ENCODE peak calls at places on chromosomes 3 and 15, in four cellular contexts. Z is GM23248, R is NT2/D1, L is H9. V is an unnamed sample.

GRCh38 chr15:78220713-78221112 is 13.7 kb downstream of the ACSBG1 start:
- DNase-seq in Z (no peak), R (no peak), L (no peak), V (no peak)

GRCh38 chr3:45950686-45951600 is 7.7 kb downstream of the CXCR6 start:
- DNase-seq in Z (no peak), R (no peak), L (no peak), V (no peak)

GRCh38 chr15:71201471-71201870 is 86.2 kb downstream of the THSD4 start:
- DNase-seq in Z (no peak), R (peak; percentile 13), L (no peak), V (no peak)

GRCh38 chr3:150547045-150547753 is 612 bp downstream of the EIF2A start:
- DNase-seq in Z (peak; percentile 61), R (no peak), L (no peak), V (peak; percentile 32)

GRCh38 chr15:95132774-95133173 is 901.4 kb downstream of the MCTP2 start:
- DNase-seq in Z (peak; percentile 85), R (no peak), L (no peak), V (peak; percentile 62)

GRCh38 chr3:52817221-52817620 is 13.3 kb downstream of the ITIH4 start:
- DNase-seq in Z (no peak), R (no peak), L (no peak), V (no peak)

GRCh38 chr3:31232049-31233040 is 300.4 kb upstream of the STT3B start:
- DNase-seq in Z (peak; percentile 34), R (no peak), L (no peak), V (no peak)

GRCh38 chr3:45387636-45388348 is 584 bp upstream of the LARS2 start:
- DNase-seq in Z (no peak), R (no peak), L (no peak), V (no peak)

GRCh38 chr15:58136731-58137130 is 1.4 kb upstream of the AQP9 start:
- DNase-seq in Z (peak; percentile 70), R (no peak), L (no peak), V (no peak)

GRCh38 chr15:78368115-78368514 is 28.0 kb downstream of the CRABP1 start:
- DNase-seq in Z (no peak), R (no peak), L (no peak), V (no peak)

GRCh38 chr15:88401972-88402656 is 65.1 kb downstream of the MRPL46 start:
- DNase-seq in Z (peak; percentile 48), R (no peak), L (no peak), V (no peak)

GRCh38 chr3:110069641-110070538 is 732.5 kb upstream of the DPPA4 start:
- DNase-seq in Z (peak; percentile 32), R (no peak), L (no peak), V (peak; percentile 84)

GRCh38 chr3:11283126-11283478 is 10.9 kb downstream of the ATG7 start:
- DNase-seq in Z (no peak), R (no peak), L (no peak), V (no peak)

GRCh38 chr15:33091983-33092688 is 102.4 kb downstream of the FMN1 start:
- DNase-seq in Z (no peak), R (no peak), L (no peak), V (no peak)

GRCh38 chr15:31062965-31063355 is 38.6 kb downstream of the TRPM1 start:
- DNase-seq in Z (peak; percentile 27), R (no peak), L (no peak), V (no peak)

GRCh38 chr15:62726461-62726860 is 316.1 kb upstream of the TPM1 start:
- DNase-seq in Z (no peak), R (no peak), L (no peak), V (no peak)

GRCh38 chr3:166902374-166902773 is 477.7 kb downstream of the ZBBX start:
- DNase-seq in Z (no peak), R (no peak), L (no peak), V (no peak)

GRCh38 chr15:83848315-83849050 is 194.6 kb downstream of the ADAMTSL3 start:
- DNase-seq in Z (peak; percentile 95), R (no peak), L (no peak), V (peak; percentile 82)

GRCh38 chr3:124995460-124995994 is 60.3 kb downstream of the HEG1 start:
- DNase-seq in Z (peak; percentile 49), R (peak; percentile 57), L (peak; percentile 71), V (peak; percentile 66)

GRCh38 chr3:29488922-29489321 is 208.1 kb downstream of the RBMS3 start:
- DNase-seq in Z (no peak), R (no peak), L (no peak), V (no peak)

GRCh38 chr3:129058441-129059194 is 2.0 kb upstream of the GP9 start:
- DNase-seq in Z (no peak), R (no peak), L (no peak), V (peak; percentile 24)

GRCh38 chr3:190024912-190025311 is 95.8 kb downstream of the P3H2 start:
- DNase-seq in Z (peak; percentile 63), R (no peak), L (no peak), V (peak; percentile 64)

GRCh38 chr3:164040991-164041390 is 1037.3 kb downstream of the SI start:
- DNase-seq in Z (no peak), R (no peak), L (no peak), V (no peak)

GRCh38 chr3:69896095-69896494 is 103.4 kb upstream of the SAMMSON start:
- DNase-seq in Z (no peak), R (no peak), L (no peak), V (no peak)

GRCh38 chr15:84734794-84735479 is 13.5 kb upstream of the ZNF592 start:
- DNase-seq in Z (no peak), R (peak; percentile 92), L (peak; percentile 93), V (peak; percentile 51)

GRCh38 chr15:57216288-57216687 is 160.0 kb upstream of the CGNL1 start:
- DNase-seq in Z (peak; percentile 88), R (no peak), L (no peak), V (peak; percentile 87)

GRCh38 chr15:74409225-74409624 is 24.5 kb downstream of the SEMA7A start:
- DNase-seq in Z (no peak), R (no peak), L (no peak), V (no peak)

GRCh38 chr3:40290396-40290795 is 19.1 kb upstream of the EIF1B start:
- DNase-seq in Z (no peak), R (no peak), L (peak; percentile 51), V (no peak)

GRCh38 chr3:77672016-77672415 is 632.1 kb downstream of the ROBO2 start:
- DNase-seq in Z (no peak), R (no peak), L (no peak), V (no peak)

GRCh38 chr3:65873028-65873427 is 165.7 kb downstream of the MAGI1 start:
- DNase-seq in Z (no peak), R (no peak), L (no peak), V (no peak)

GRCh38 chr3:42166662-42167300 is 75.6 kb downstream of the TRAK1 start:
- DNase-seq in Z (no peak), R (no peak), L (no peak), V (no peak)

GRCh38 chr3:151568095-151568685 is 107.3 kb upstream of the IGSF10 start:
- DNase-seq in Z (peak; percentile 43), R (no peak), L (no peak), V (no peak)

GRCh38 chr15:62445244-62445643 is 280.2 kb upstream of the C2CD4B start:
- DNase-seq in Z (peak; percentile 78), R (no peak), L (no peak), V (peak; percentile 56)

GRCh38 chr15:92463826-92464225 is 70.1 kb downstream of the ST8SIA2 start:
- DNase-seq in Z (peak; percentile 44), R (no peak), L (no peak), V (no peak)

DNA sequence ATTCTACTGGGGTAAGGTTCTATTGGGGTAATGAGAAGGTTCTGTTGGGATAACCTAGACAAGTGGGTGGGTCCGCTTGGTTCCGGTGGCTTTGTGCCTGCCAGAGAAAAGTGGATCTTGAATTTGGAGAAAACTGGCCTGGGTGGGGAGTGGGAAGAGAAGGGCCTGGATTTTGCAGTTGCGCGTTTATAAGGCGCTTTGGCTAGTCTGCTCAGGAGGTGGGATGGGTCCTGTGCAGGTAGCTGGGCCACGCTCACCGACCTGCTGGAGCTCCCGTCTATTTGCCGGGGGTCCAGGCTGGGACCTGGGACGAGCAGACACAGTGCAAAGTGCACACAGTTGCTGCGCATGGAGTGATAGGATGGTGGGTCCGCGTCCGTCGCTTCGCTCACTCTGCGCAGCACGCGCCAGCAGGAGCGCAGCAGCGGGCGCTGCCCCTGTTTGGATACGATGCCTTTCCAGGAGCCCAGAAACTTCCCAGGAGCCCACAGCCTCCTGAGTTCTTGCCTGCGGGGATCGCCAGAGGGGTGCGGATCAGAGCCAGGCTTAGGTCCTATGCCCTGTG is 1.3 kb upstream of the AP3B2 start:
- DNase-seq in Z (no peak), R (no peak), L (no peak), V (no peak)
- H3K9ac ChIP-seq in Z (no peak overlapping the region), R (no peak overlapping the region), L (no peak overlapping the region), V (no peak overlapping the region)

DNA sequence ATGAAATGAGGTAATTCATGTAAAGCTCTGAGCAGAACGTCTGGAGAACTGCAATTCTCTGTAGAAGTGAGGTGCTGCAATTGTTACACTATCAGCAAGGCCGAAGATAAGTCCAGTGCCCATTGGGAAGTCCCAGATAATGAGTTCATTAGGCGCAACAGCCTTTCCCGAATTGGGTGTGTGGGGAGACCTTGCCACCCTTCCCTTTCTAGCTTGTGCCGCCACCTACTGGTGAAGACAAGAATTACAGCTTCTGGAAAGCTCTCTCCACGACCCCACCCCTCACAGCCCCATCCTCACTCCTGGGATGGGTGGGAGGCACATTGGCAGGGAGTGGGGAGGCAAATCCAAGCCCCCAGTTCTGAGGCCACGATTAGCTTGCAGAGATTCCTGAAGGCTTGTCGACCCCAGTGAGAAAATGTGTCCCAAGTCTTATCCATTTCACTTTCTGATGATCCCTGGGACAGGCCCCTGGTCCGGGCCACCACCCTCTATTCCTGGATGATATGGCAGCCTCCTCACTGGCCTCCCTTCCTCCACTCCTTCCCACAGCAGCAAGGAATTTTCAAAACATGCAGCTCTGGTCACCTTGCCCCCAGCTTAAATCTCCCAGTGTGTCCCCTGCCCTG is 36.4 kb downstream of the FAM3D start:
- DNase-seq in Z (peak; percentile 67), R (peak; percentile 59), L (peak; percentile 78), V (peak; percentile 65)
- H3K9ac ChIP-seq in Z (no peak overlapping the region), R (no peak overlapping the region), L (no peak overlapping the region), V (peak overlapping the region; percentile 79)

GRCh38 chr15:25789616-25790002 is 73.5 kb downstream of the ATP10A start:
- DNase-seq in Z (peak; percentile 67), R (no peak), L (no peak), V (no peak)
- H3K9ac ChIP-seq in Z (peak overlapping the region; percentile 85), R (no peak overlapping the region), L (no peak overlapping the region), V (peak overlapping the region; percentile 83)

GRCh38 chr3:194775731-194776130 is 90.0 kb downstream of the FAM43A start:
- DNase-seq in Z (peak; percentile 13), R (no peak), L (no peak), V (no peak)

GRCh38 chr3:194773216-194773615 is 87.5 kb downstream of the FAM43A start:
- DNase-seq in Z (peak; percentile 84), R (no peak), L (no peak), V (peak; percentile 18)

GRCh38 chr3:194773666-194774455 is 88.2 kb downstream of the FAM43A start:
- DNase-seq in Z (peak; percentile 72), R (no peak), L (no peak), V (no peak)

GRCh38 chr3:194777729-194778128 is 92.0 kb downstream of the FAM43A start:
- DNase-seq in Z (no peak), R (peak; percentile 40), L (no peak), V (no peak)

GRCh38 chr3:194775266-194775665 is 89.6 kb downstream of the FAM43A start:
- DNase-seq in Z (no peak), R (no peak), L (no peak), V (no peak)
- H3K9ac ChIP-seq in Z (no peak overlapping the region), R (no peak overlapping the region), L (no peak overlapping the region), V (no peak overlapping the region)

GRCh38 chr3:171427771-171428320 is 32.4 kb downstream of the TNIK start:
- DNase-seq in Z (no peak), R (no peak), L (no peak), V (no peak)
- H3K9ac ChIP-seq in Z (no peak overlapping the region), R (no peak overlapping the region), L (no peak overlapping the region), V (no peak overlapping the region)

GRCh38 chr3:10074666-10075065 is 33.4 kb downstream of the FANCD2OS start:
- DNase-seq in Z (peak; percentile 50), R (no peak), L (no peak), V (no peak)
- H3K9ac ChIP-seq in Z (no peak overlapping the region), R (no peak overlapping the region), L (no peak overlapping the region), V (no peak overlapping the region)

V was measured in mesenchymal stem cell.